ENCODE peak calls at places on chromosomes 7 and 10, in ten cellular contexts. X, Z, E, C, H, B, A, W, L and I are unnamed samples.

GRCh38 chr7:2646680-2647571 is 15.1 kb downstream of the TTYH3 start:
- DNase-seq in X (no peak), Z (no peak), E (no peak), C (no peak), H (no peak), B (no peak), A (no peak), W (no peak), L (no peak), I (no peak)

GRCh38 chr7:98203261-98203963 is 7.8 kb upstream of the BHLHA15 start:
- DNase-seq in X (no peak), Z (no peak), E (no peak), C (no peak), H (peak; percentile 60), B (no peak), A (no peak), W (no peak), L (no peak), I (no peak)

GRCh38 chr7:14888904-14889482 is 13.6 kb downstream of the DGKB start:
- DNase-seq in X (no peak), Z (no peak), E (no peak), C (no peak), H (no peak), B (no peak), A (no peak), W (no peak), L (no peak), I (no peak)

GRCh38 chr10:110208614-110209398 is 1.4 kb downstream of the MXI1 start:
- DNase-seq in X (no peak), Z (peak; percentile 50), E (peak; percentile 48), C (peak; percentile 23), H (no peak), B (no peak), A (peak; percentile 39), W (no peak), L (no peak), I (no peak)

GRCh38 chr10:119030421-119031250 is 1.1 kb downstream of the NANOS1 start:
- DNase-seq in X (peak; percentile 13), Z (peak; percentile 51), E (peak; percentile 43), C (peak; percentile 29), H (peak; percentile 69), B (peak; percentile 30), A (peak; percentile 79), W (no peak), L (peak; percentile 15), I (peak; percentile 63)

GRCh38 chr10:70551971-70552422 is 50.5 kb downstream of the PRF1 start:
- DNase-seq in X (no peak), Z (no peak), E (no peak), C (no peak), H (no peak), B (no peak), A (no peak), W (no peak), L (no peak), I (no peak)

GRCh38 chr10:90856964-90857634 is 740 bp downstream of the HTR7 start:
- DNase-seq in X (no peak), Z (no peak), E (no peak), C (no peak), H (no peak), B (no peak), A (no peak), W (no peak), L (peak; percentile 1), I (no peak)

GRCh38 chr10:118472961-118473675 is 122.3 kb downstream of the PRLHR start:
- DNase-seq in X (no peak), Z (no peak), E (no peak), C (no peak), H (no peak), B (no peak), A (no peak), W (no peak), L (no peak), I (no peak)

GRCh38 chr10:3110782-3111625 is 43.7 kb downstream of the PFKP start:
- DNase-seq in X (no peak), Z (no peak), E (no peak), C (no peak), H (no peak), B (no peak), A (no peak), W (no peak), L (no peak), I (no peak)

GRCh38 chr10:7722927-7723529 is 19.9 kb downstream of the ITIH2 start:
- DNase-seq in X (no peak), Z (no peak), E (no peak), C (no peak), H (no peak), B (no peak), A (no peak), W (no peak), L (no peak), I (no peak)

GRCh38 chr7:136064098-136064497 is 86.9 kb upstream of the MTPN start:
- DNase-seq in X (no peak), Z (no peak), E (no peak), C (no peak), H (no peak), B (no peak), A (no peak), W (no peak), L (no peak), I (no peak)

GRCh38 chr10:118950190-118950658 is 79.3 kb upstream of the NANOS1 start:
- DNase-seq in X (no peak), Z (no peak), E (no peak), C (no peak), H (no peak), B (no peak), A (no peak), W (no peak), L (no peak), I (no peak)

GRCh38 chr10:128044961-128045832 is 81.0 kb downstream of the MKI67 start:
- DNase-seq in X (no peak), Z (no peak), E (no peak), C (no peak), H (no peak), B (no peak), A (no peak), W (no peak), L (no peak), I (no peak)

GRCh38 chr10:132141526-132142395 is 45.0 kb upstream of the DPYSL4 start:
- DNase-seq in X (no peak), Z (no peak), E (peak; percentile 14), C (no peak), H (no peak), B (no peak), A (no peak), W (no peak), L (no peak), I (no peak)

GRCh38 chr7:65946895-65947294 is 35.1 kb downstream of the GUSB start:
- DNase-seq in X (no peak), Z (no peak), E (no peak), C (no peak), H (no peak), B (no peak), A (no peak), W (no peak), L (no peak), I (no peak)

GRCh38 chr10:132447446-132448247 is 50.6 kb downstream of the PWWP2B start:
- DNase-seq in X (no peak), Z (peak; percentile 90), E (peak; percentile 68), C (peak; percentile 15), H (no peak), B (peak; percentile 73), A (no peak), W (no peak), L (peak; percentile 60), I (no peak)

GRCh38 chr7:107528461-107528860 is 35.3 kb downstream of the COG5 start:
- DNase-seq in X (no peak), Z (no peak), E (no peak), C (no peak), H (no peak), B (no peak), A (no peak), W (no peak), L (no peak), I (no peak)

GRCh38 chr10:52599586-52600200 is 172.9 kb downstream of the MBL2 start:
- DNase-seq in X (no peak), Z (no peak), E (no peak), C (no peak), H (no peak), B (no peak), A (no peak), W (no peak), L (no peak), I (no peak)

GRCh38 chr10:130215076-130215917 is 79.1 kb downstream of the GLRX3 start:
- DNase-seq in X (no peak), Z (no peak), E (no peak), C (no peak), H (no peak), B (no peak), A (no peak), W (no peak), L (no peak), I (no peak)

GRCh38 chr10:71647526-71648354 is 71.8 kb downstream of the C10orf105 start:
- DNase-seq in X (no peak), Z (no peak), E (no peak), C (no peak), H (no peak), B (no peak), A (no peak), W (no peak), L (no peak), I (no peak)

GRCh38 chr7:46178685-46179084 is 257.6 kb upstream of the IGFBP3 start:
- DNase-seq in X (no peak), Z (no peak), E (no peak), C (no peak), H (no peak), B (no peak), A (no peak), W (no peak), L (no peak), I (no peak)

GRCh38 chr7:151757274-151757673 is 119.6 kb downstream of the PRKAG2 start:
- DNase-seq in X (no peak), Z (no peak), E (no peak), C (no peak), H (no peak), B (no peak), A (no peak), W (no peak), L (no peak), I (no peak)

GRCh38 chr10:91604936-91605534 is 27.8 kb downstream of the PPP1R3C start:
- DNase-seq in X (no peak), Z (no peak), E (no peak), C (no peak), H (no peak), B (no peak), A (no peak), W (no peak), L (no peak), I (no peak)